ENCODE peak calls at places on chromosomes 7 and 10, in four cellular contexts. A is psoas muscle, G is fibroblast of lung, I is kidney epithelial cell. E is an unnamed sample.

GRCh38 chr10:132062181-132062515 is 3.6 kb upstream of the JAKMIP3 start:
- DNase-seq in A (no peak), G (no peak), I (no peak), E (no peak)

GRCh38 chr7:43242628-43243255 is 130.3 kb downstream of the HECW1 start:
- DNase-seq in A (no peak), G (peak), I (no peak), E (no peak)

GRCh38 chr7:108614903-108615302 is 45.2 kb downstream of the DNAJB9 start:
- DNase-seq in A (no peak), G (no peak), I (no peak), E (no peak)

GRCh38 chr10:46536781-46537180 is 19.7 kb downstream of the GPRIN2 start:
- DNase-seq in A (peak), G (no peak), I (no peak), E (no peak)

GRCh38 chr7:585229-585711 is 65.6 kb upstream of the PDGFA start:
- DNase-seq in A (no peak), G (no peak), I (no peak), E (no peak)

GRCh38 chr7:135741905-135742304 is 6.7 kb downstream of the FAM180A start:
- DNase-seq in A (no peak), G (no peak), I (no peak), E (no peak)

GRCh38 chr10:13503745-13504463 is 24.9 kb downstream of the BEND7 start:
- DNase-seq in A (no peak), G (peak), I (peak), E (peak)

GRCh38 chr10:131220601-131221171 is 90.8 kb downstream of the TCERG1L start:
- DNase-seq in A (no peak), G (no peak), I (no peak), E (no peak)

GRCh38 chr7:80671744-80672143 is 33.3 kb downstream of the CD36 start:
- DNase-seq in A (no peak), G (no peak), I (no peak), E (no peak)

GRCh38 chr10:120186506-120186905 is 270.5 kb upstream of the PLPP4 start:
- DNase-seq in A (no peak), G (no peak), I (no peak), E (no peak)

GRCh38 chr10:120183546-120183945 is 273.5 kb upstream of the PLPP4 start:
- DNase-seq in A (no peak), G (no peak), I (no peak), E (no peak)

GRCh38 chr10:120184547-120185337 is 272.3 kb upstream of the PLPP4 start:
- DNase-seq in A (no peak), G (no peak), I (no peak), E (no peak)

GRCh38 chr10:120188950-120189349 is 268.1 kb upstream of the PLPP4 start:
- DNase-seq in A (no peak), G (no peak), I (no peak), E (no peak)
- TF ChIP-seq CTCF in A (no peak), G (no peak), I (no peak), E (no peak)

GRCh38 chr7:92716825-92717580 is 119.4 kb downstream of the CDK6 start:
- DNase-seq in A (no peak), G (no peak), I (no peak), E (no peak)
- H3K4me3 ChIP-seq in A (peak), G (no peak), I (no peak), E (peak)

GRCh38 chr10:50563906-50564305 is 59.9 kb downstream of the SGMS1 start:
- DNase-seq in A (no peak), G (no peak), I (no peak), E (no peak)
- TF ChIP-seq CTCF in A (no peak), G (no peak), I (no peak), E (no peak)

GRCh38 chr7:118214833-118215182 is 9.7 kb upstream of the ANKRD7 start:
- DNase-seq in A (no peak), G (no peak), I (no peak), E (no peak)
- H3K4me3 ChIP-seq in A (peak), G (peak), I (peak), E (peak)

DNA sequence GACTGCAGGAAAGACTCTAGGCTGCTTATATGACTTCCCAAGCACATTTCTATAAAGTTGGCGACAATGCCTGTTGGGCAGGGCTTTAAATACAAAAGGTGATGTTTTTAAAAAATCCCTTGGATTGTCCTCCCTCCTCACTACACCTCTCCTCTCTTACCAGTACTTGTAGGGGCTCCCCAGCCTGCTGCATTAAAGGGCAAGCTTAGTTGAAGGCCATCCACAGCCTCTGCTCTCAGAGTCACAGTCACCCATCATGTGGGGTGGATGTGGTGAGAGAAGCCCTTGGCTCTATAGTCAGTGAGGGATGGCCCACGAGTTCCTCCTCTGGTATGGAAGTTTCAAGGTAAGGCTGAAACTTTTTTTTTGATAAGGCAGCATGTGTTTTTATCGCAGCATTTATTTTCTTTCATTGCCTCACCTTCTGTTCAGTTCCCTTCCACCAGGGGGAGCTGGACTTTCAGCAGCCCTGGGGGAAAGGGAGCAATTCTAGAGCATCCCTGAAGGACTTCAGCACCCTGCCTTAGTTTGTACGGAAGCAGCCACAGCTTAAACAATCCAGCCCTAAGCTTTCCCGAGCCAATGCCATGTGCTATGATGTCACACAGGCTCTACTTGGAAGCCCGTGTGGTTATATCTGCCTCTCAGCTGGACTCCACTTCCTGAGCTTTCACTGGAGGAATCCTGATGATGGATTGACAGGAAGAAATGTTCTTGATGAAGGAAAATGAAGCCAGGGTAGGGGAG is 131.9 kb downstream of the CALCR start:
- DNase-seq in A (no peak), G (peak), I (peak), E (no peak)
- TF ChIP-seq CTCF in A (peak), G (peak), I (peak), E (peak)

DNA sequence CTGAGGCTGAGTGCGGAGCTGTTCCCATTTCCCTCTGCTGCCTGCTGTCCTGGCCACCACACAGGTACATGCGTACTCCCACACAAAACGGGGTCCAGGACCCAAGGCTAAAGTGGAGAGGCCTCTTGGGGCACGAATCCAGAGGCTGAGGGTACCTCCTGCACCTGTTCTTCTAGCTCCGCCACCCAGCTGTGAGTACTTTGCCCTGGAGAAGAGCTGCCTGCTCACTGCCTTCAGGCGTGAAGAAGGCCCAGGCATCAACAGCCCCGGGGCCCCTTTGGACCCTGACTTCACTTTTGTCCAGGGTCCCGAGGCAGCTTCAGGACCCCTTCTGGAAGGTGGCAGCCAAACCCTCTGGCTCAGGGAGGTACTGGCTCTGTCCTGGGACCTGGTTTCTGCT is 88.6 kb downstream of the HIF1AN start:
- DNase-seq in A (no peak), G (no peak), I (no peak), E (no peak)
- H3K4me3 ChIP-seq in A (no peak), G (no peak), I (no peak), E (no peak)